ENCODE peak calls at places on chromosomes 5 and 9, in six cellular contexts. One of them, this sample, is unnamed.

GRCh38 chr5:66072031-66072430 is 72.1 kb upstream of the SREK1 start:
- DNase-seq in neuronal stem cell: no peak
- DNase-seq in H9: no peak
- DNase-seq in H1: no peak
- DNase-seq in IMR-90: peak; percentile 1
- DNase-seq in mesenchymal stem cell: peak; percentile 30
- DNase-seq in this sample: no peak

GRCh38 chr9:113322671-113323070 is 17.4 kb downstream of the WDR31 start:
- DNase-seq in H9: no peak
- DNase-seq in mesenchymal stem cell: no peak
- DNase-seq in H1: no peak
- DNase-seq in IMR-90: no peak
- DNase-seq in neuronal stem cell: no peak
- DNase-seq in this sample: no peak

GRCh38 chr9:106350777-106351176 is 512.2 kb upstream of the ZNF462 start:
- DNase-seq in neuronal stem cell: no peak
- DNase-seq in H1: no peak
- DNase-seq in H9: no peak
- DNase-seq in mesenchymal stem cell: no peak
- DNase-seq in IMR-90: no peak
- DNase-seq in this sample: no peak

GRCh38 chr9:101387871-101388506 is 3.2 kb upstream of the BAAT start:
- DNase-seq in IMR-90: peak; percentile 46
- DNase-seq in mesenchymal stem cell: peak; percentile 55
- DNase-seq in H9: no peak
- DNase-seq in neuronal stem cell: no peak
- DNase-seq in H1: no peak
- DNase-seq in this sample: peak; percentile 70

GRCh38 chr9:124102363-124102762 is 90.8 kb downstream of the LHX2 start:
- DNase-seq in mesenchymal stem cell: no peak
- DNase-seq in H9: no peak
- DNase-seq in H1: no peak
- DNase-seq in IMR-90: no peak
- DNase-seq in neuronal stem cell: no peak
- DNase-seq in this sample: no peak

GRCh38 chr5:144205141-144205551 is 34.5 kb downstream of the KCTD16 start:
- DNase-seq in IMR-90: peak; percentile 50
- DNase-seq in neuronal stem cell: no peak
- DNase-seq in mesenchymal stem cell: peak; percentile 49
- DNase-seq in H1: no peak
- DNase-seq in H9: peak; percentile 70
- DNase-seq in this sample: peak; percentile 51

GRCh38 chr5:138109463-138110265 is 25.8 kb downstream of the WNT8A start:
- DNase-seq in mesenchymal stem cell: no peak
- DNase-seq in IMR-90: peak; percentile 2
- DNase-seq in H1: no peak
- DNase-seq in neuronal stem cell: no peak
- DNase-seq in H9: no peak
- DNase-seq in this sample: no peak

GRCh38 chr5:107607656-107608368 is 62.9 kb downstream of the EFNA5 start:
- DNase-seq in neuronal stem cell: no peak
- DNase-seq in H9: no peak
- DNase-seq in H1: no peak
- DNase-seq in IMR-90: no peak
- DNase-seq in mesenchymal stem cell: no peak
- DNase-seq in this sample: peak; percentile 24

GRCh38 chr5:164351245-164351834 is 845.9 kb downstream of the MAT2B start:
- DNase-seq in H9: no peak
- DNase-seq in H1: no peak
- DNase-seq in neuronal stem cell: no peak
- DNase-seq in IMR-90: no peak
- DNase-seq in mesenchymal stem cell: no peak
- DNase-seq in this sample: no peak

DNA sequence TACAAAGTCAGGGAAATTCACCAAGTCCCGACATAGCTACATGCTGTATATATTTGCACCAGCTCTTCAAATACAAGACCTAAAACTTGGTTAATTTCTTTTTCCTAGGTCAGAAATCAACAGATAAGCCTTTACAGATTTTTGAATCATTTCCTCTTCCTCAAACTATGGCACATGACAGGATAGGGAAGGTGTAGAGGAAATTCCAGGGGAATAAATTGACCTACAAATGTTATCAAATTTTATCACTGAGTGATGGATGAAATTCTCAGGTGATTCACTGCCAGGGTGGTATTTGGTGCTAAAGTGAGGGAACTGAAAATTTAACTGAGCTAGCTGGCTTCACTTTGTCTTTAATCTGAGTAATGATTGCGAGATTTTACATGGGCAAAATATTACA is 360.0 kb downstream of the BNC2 start:
- DNase-seq in IMR-90: no peak
- DNase-seq in neuronal stem cell: no peak
- DNase-seq in mesenchymal stem cell: no peak
- DNase-seq in H9: no peak
- DNase-seq in H1: no peak
- DNase-seq in this sample: no peak
- H2BK15ac ChIP-seq in IMR-90: no peak overlapping the region
- H2BK15ac ChIP-seq in neuronal stem cell: no peak overlapping the region
- H2BK15ac ChIP-seq in mesenchymal stem cell: no peak overlapping the region
- H2BK15ac ChIP-seq in H9: no peak overlapping the region
- H2BK15ac ChIP-seq in H1: no peak overlapping the region
- H2BK15ac ChIP-seq in this sample: no peak overlapping the region

GRCh38 chr9:75167281-75167680 is 79.0 kb downstream of the OSTF1 start:
- DNase-seq in mesenchymal stem cell: no peak
- DNase-seq in H9: no peak
- DNase-seq in neuronal stem cell: no peak
- DNase-seq in H1: no peak
- DNase-seq in IMR-90: no peak
- DNase-seq in this sample: no peak
- H2BK15ac ChIP-seq in mesenchymal stem cell: no peak overlapping the region
- H2BK15ac ChIP-seq in H9: no peak overlapping the region
- H2BK15ac ChIP-seq in neuronal stem cell: no peak overlapping the region
- H2BK15ac ChIP-seq in H1: no peak overlapping the region
- H2BK15ac ChIP-seq in IMR-90: no peak overlapping the region
- H2BK15ac ChIP-seq in this sample: no peak overlapping the region

GRCh38 chr9:72599874-72600534 is 78.6 kb downstream of the TMC1 start:
- DNase-seq in H9: no peak
- DNase-seq in neuronal stem cell: no peak
- DNase-seq in IMR-90: no peak
- DNase-seq in H1: no peak
- DNase-seq in mesenchymal stem cell: no peak
- DNase-seq in this sample: no peak
- H2BK15ac ChIP-seq in H9: no peak overlapping the region
- H2BK15ac ChIP-seq in neuronal stem cell: no peak overlapping the region
- H2BK15ac ChIP-seq in IMR-90: no peak overlapping the region
- H2BK15ac ChIP-seq in H1: no peak overlapping the region
- H2BK15ac ChIP-seq in mesenchymal stem cell: no peak overlapping the region
- H2BK15ac ChIP-seq in this sample: no peak overlapping the region

GRCh38 chr5:152056931-152057330 is 132.3 kb upstream of the GLRA1 start:
- DNase-seq in IMR-90: no peak
- DNase-seq in H1: no peak
- DNase-seq in mesenchymal stem cell: no peak
- DNase-seq in neuronal stem cell: no peak
- DNase-seq in H9: no peak
- DNase-seq in this sample: no peak
- H2BK15ac ChIP-seq in IMR-90: no peak overlapping the region
- H2BK15ac ChIP-seq in H1: no peak overlapping the region
- H2BK15ac ChIP-seq in mesenchymal stem cell: no peak overlapping the region
- H2BK15ac ChIP-seq in neuronal stem cell: no peak overlapping the region
- H2BK15ac ChIP-seq in H9: no peak overlapping the region
- H2BK15ac ChIP-seq in this sample: no peak overlapping the region

DNA sequence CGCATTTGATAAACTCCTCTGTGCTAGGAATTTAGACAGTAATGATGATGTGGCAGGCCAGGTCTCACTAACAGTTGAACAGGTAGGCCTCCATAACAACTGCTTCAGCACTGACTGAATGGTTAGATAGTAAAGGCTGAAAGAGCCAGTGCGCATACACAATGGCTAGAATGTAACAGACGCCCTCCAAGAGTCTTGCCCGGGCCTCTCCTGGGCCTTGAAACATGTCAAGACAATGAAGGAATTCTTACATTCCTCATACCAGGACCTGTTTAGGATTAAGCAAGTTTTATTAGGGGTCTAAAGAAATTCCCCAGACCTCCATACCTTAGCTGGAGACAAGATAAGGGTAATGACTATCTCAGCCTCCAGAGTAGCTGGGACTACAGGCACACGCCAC is 6.7 kb upstream of the BICD2 start:
- DNase-seq in H9: no peak
- DNase-seq in H1: no peak
- DNase-seq in IMR-90: no peak
- DNase-seq in neuronal stem cell: no peak
- DNase-seq in mesenchymal stem cell: no peak
- DNase-seq in this sample: no peak
- H2BK15ac ChIP-seq in H9: no peak overlapping the region
- H2BK15ac ChIP-seq in H1: no peak overlapping the region
- H2BK15ac ChIP-seq in IMR-90: no peak overlapping the region
- H2BK15ac ChIP-seq in neuronal stem cell: no peak overlapping the region
- H2BK15ac ChIP-seq in mesenchymal stem cell: no peak overlapping the region
- H2BK15ac ChIP-seq in this sample: no peak overlapping the region

GRCh38 chr5:16578474-16578883 is 38.3 kb downstream of the RETREG1 start:
- DNase-seq in H9: no peak
- DNase-seq in neuronal stem cell: no peak
- DNase-seq in mesenchymal stem cell: no peak
- DNase-seq in H1: no peak
- DNase-seq in IMR-90: no peak
- DNase-seq in this sample: no peak
- H2BK15ac ChIP-seq in H9: no peak overlapping the region
- H2BK15ac ChIP-seq in neuronal stem cell: no peak overlapping the region
- H2BK15ac ChIP-seq in mesenchymal stem cell: no peak overlapping the region
- H2BK15ac ChIP-seq in H1: no peak overlapping the region
- H2BK15ac ChIP-seq in IMR-90: no peak overlapping the region
- H2BK15ac ChIP-seq in this sample: no peak overlapping the region